ENCODE peak calls at places on chromosome 11, in nine cellular contexts. P is transverse colon; L is endothelial cell; K is cardiac muscle cell; F is CD4-positive, alpha-beta T cell; V is psoas muscle; E is PC-3; N is ascending aorta; H is A549. Y is an unnamed sample.

GRCh38 chr11:26348776-26349175 is 16.8 kb downstream of the ANO3 start:
- DNase-seq in P (no peak), L (no peak), K (no peak), F (no peak), V (no peak), E (no peak), N (no peak), H (no peak), Y (no peak)

GRCh38 chr11:45959851-45960250 is 37.4 kb downstream of the LARGE2 start:
- DNase-seq in P (no peak), L (no peak), K (no peak), F (no peak), V (no peak), E (no peak), N (no peak), H (no peak), Y (no peak)

GRCh38 chr11:124872280-124872679 is 7.0 kb downstream of the ROBO3 start:
- DNase-seq in P (no peak), L (no peak), K (no peak), F (no peak), V (no peak), E (no peak), N (no peak), H (no peak), Y (no peak)

GRCh38 chr11:119999220-119999619 is 138.7 kb downstream of the TRIM29 start:
- DNase-seq in P (no peak), L (no peak), K (no peak), F (no peak), V (no peak), E (peak), N (no peak), H (no peak), Y (no peak)

GRCh38 chr11:134454146-134454690 is 42.2 kb upstream of the B3GAT1 start:
- DNase-seq in P (no peak), L (no peak), K (no peak), F (no peak), V (no peak), E (no peak), N (no peak), H (no peak), Y (no peak)

GRCh38 chr11:118003021-118003423 is 16.8 kb downstream of the IL10RA start:
- DNase-seq in P (peak), L (no peak), K (no peak), F (peak), V (no peak), E (no peak), N (no peak), H (no peak), Y (no peak)

GRCh38 chr11:64885367-64886286 is 7.2 kb upstream of the EHD1 start:
- DNase-seq in P (no peak), L (no peak), K (no peak), F (no peak), V (no peak), E (peak), N (no peak), H (no peak), Y (no peak)

GRCh38 chr11:57345555-57346151 is 7.5 kb downstream of the P2RX3 start:
- DNase-seq in P (peak), L (peak), K (peak), F (peak), V (peak), E (peak), N (no peak), H (peak), Y (no peak)

GRCh38 chr11:120722539-120722938 is 211.0 kb downstream of the GRIK4 start:
- DNase-seq in P (no peak), L (no peak), K (peak), F (no peak), V (no peak), E (no peak), N (no peak), H (no peak), Y (no peak)

GRCh38 chr11:78715639-78716311 is 141.1 kb upstream of the NARS2 start:
- DNase-seq in P (peak), L (peak), K (peak), F (no peak), V (no peak), E (peak), N (peak), H (peak), Y (no peak)

GRCh38 chr11:126601550-126602215 is 246.2 kb downstream of the ST3GAL4 start:
- DNase-seq in P (no peak), L (no peak), K (no peak), F (no peak), V (no peak), E (no peak), N (no peak), H (no peak), Y (no peak)

GRCh38 chr11:128686745-128687177 is 7.1 kb upstream of the FLI1 start:
- DNase-seq in P (peak), L (peak), K (peak), F (peak), V (peak), E (peak), N (no peak), H (no peak), Y (peak)

GRCh38 chr11:48088682-48089050 is 108.3 kb downstream of the PTPRJ start:
- DNase-seq in P (no peak), L (no peak), K (no peak), F (no peak), V (no peak), E (no peak), N (no peak), H (no peak), Y (no peak)

GRCh38 chr11:199004-199581 is 6.2 kb downstream of the SCGB1C1 start:
- DNase-seq in P (peak), L (no peak), K (no peak), F (peak), V (no peak), E (no peak), N (no peak), H (no peak), Y (peak)

GRCh38 chr11:132685174-132685611 is 847.1 kb downstream of the OPCML start:
- DNase-seq in P (no peak), L (no peak), K (no peak), F (no peak), V (no peak), E (no peak), N (no peak), H (no peak), Y (no peak)

GRCh38 chr11:15944460-15944859 is 411.9 kb downstream of the SOX6 start:
- DNase-seq in P (peak), L (no peak), K (no peak), F (no peak), V (no peak), E (no peak), N (no peak), H (no peak), Y (no peak)

GRCh38 chr11:115493905-115494304 is 10.3 kb downstream of the CADM1 start:
- DNase-seq in P (no peak), L (no peak), K (no peak), F (no peak), V (no peak), E (no peak), N (no peak), H (no peak), Y (no peak)

GRCh38 chr11:60428517-60428916 is 855 bp upstream of the MS4A5 start:
- DNase-seq in P (no peak), L (no peak), K (no peak), F (no peak), V (no peak), E (peak), N (no peak), H (no peak), Y (no peak)

GRCh38 chr11:107250017-107250416 is 207.6 kb downstream of the CWF19L2 start:
- DNase-seq in P (no peak), L (no peak), K (no peak), F (no peak), V (no peak), E (no peak), N (no peak), H (no peak), Y (no peak)

GRCh38 chr11:126716456-126717083 is 284.0 kb downstream of the KIRREL3 start:
- DNase-seq in P (peak), L (peak), K (peak), F (no peak), V (no peak), E (peak), N (no peak), H (peak), Y (no peak)

GRCh38 chr11:108216988-108217387 is 5.5 kb downstream of the NPAT start:
- DNase-seq in P (no peak), L (no peak), K (no peak), F (no peak), V (no peak), E (no peak), N (no peak), H (no peak), Y (no peak)

GRCh38 chr11:22558638-22559037 is 67.0 kb downstream of the FANCF start:
- DNase-seq in P (no peak), L (no peak), K (no peak), F (no peak), V (no peak), E (no peak), N (no peak), H (no peak), Y (no peak)

GRCh38 chr11:134666273-134667174 is 254.5 kb upstream of the B3GAT1 start:
- DNase-seq in P (no peak), L (no peak), K (no peak), F (no peak), V (no peak), E (no peak), N (no peak), H (no peak), Y (no peak)

GRCh38 chr11:47415949-47416472 is 7.6 kb downstream of the SLC39A13 start:
- DNase-seq in P (peak), L (no peak), K (no peak), F (no peak), V (peak), E (peak), N (peak), H (peak), Y (peak)

GRCh38 chr11:7490054-7490453 is 4.7 kb downstream of the OLFML1 start:
- DNase-seq in P (no peak), L (no peak), K (no peak), F (no peak), V (no peak), E (peak), N (no peak), H (no peak), Y (no peak)

GRCh38 chr11:33695051-33695566 is 5.5 kb downstream of the C11orf91 start:
- DNase-seq in P (no peak), L (no peak), K (no peak), F (no peak), V (no peak), E (no peak), N (no peak), H (no peak), Y (no peak)

GRCh38 chr11:47469411-47470179 is 20.7 kb upstream of the RAPSN start:
- DNase-seq in P (no peak), L (no peak), K (no peak), F (no peak), V (no peak), E (no peak), N (no peak), H (no peak), Y (no peak)

GRCh38 chr11:125777309-125777708 is 1.3 kb downstream of the PATE2 start:
- DNase-seq in P (no peak), L (no peak), K (no peak), F (no peak), V (no peak), E (peak), N (no peak), H (no peak), Y (no peak)

GRCh38 chr11:2557381-2557780 is 112.6 kb downstream of the KCNQ1 start:
- DNase-seq in P (peak), L (no peak), K (no peak), F (no peak), V (no peak), E (no peak), N (no peak), H (no peak), Y (peak)

GRCh38 chr11:65430406-65431217 is 8.0 kb downstream of the NEAT1 start:
- DNase-seq in P (peak), L (no peak), K (no peak), F (peak), V (no peak), E (peak), N (no peak), H (no peak), Y (no peak)

GRCh38 chr11:93784935-93785360 is 866 bp downstream of the MED17 start:
- DNase-seq in P (no peak), L (no peak), K (peak), F (no peak), V (no peak), E (no peak), N (no peak), H (no peak), Y (no peak)
- TF ChIP-seq CTCF in P (no peak), L (no peak), K (no peak), F (peak), V (no peak), E (no peak), N (no peak), H (no peak), Y (peak)

DNA sequence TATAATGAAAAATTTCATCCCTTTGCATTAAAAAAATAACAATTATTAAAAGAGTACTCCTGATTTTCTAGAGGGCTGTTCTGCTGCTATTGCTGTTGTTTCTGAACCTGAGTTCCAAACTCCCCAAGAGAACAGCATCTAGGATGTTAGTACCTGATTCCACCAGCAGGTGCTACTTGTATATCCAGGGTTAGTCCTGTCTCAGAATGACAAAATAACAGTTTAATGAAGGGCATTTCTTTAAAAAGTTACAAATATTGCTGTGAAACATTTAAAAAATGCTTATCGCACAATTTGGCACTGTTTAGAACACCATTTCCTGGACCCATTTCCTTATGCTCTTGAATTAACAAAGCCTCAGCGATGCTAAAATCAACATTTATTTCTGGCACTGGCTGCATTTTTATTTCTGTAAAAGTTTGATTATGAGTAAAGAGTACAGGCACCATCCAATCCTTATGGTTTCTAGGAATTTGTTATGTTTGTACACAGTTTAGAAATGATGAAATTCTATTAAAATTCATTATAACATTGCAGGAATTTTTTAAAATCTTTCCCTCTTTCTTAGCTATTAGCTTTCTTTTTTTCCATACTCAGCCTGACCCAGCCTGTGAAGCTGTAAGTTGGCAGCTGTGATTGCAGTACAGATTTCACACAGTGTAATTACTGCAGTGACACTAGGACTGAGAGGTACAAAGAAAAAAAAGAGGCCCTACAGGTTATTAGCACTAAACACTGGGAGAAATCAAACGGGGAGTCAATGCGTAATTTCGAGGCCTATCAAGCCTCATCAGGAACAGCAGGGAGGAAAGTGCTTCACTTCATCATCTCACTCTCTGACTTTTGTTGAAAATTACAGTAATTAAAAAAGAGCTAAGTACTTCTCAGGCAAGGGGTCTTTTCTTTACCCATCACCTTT is 208.8 kb downstream of the DCDC1 start:
- DNase-seq in P (no peak), L (peak), K (no peak), F (no peak), V (no peak), E (peak), N (no peak), H (no peak), Y (no peak)
- TF ChIP-seq CTCF in P (peak), L (peak), K (peak), F (no peak), V (peak), E (peak), N (no peak), H (no peak), Y (peak)

GRCh38 chr11:69442012-69442806 is 39.3 kb upstream of the LINC01488 start:
- DNase-seq in P (no peak), L (no peak), K (no peak), F (no peak), V (no peak), E (peak), N (no peak), H (no peak), Y (peak)
- TF ChIP-seq CTCF in P (no peak), L (no peak), K (no peak), F (no peak), V (no peak), E (peak), N (no peak), H (no peak), Y (peak)

DNA sequence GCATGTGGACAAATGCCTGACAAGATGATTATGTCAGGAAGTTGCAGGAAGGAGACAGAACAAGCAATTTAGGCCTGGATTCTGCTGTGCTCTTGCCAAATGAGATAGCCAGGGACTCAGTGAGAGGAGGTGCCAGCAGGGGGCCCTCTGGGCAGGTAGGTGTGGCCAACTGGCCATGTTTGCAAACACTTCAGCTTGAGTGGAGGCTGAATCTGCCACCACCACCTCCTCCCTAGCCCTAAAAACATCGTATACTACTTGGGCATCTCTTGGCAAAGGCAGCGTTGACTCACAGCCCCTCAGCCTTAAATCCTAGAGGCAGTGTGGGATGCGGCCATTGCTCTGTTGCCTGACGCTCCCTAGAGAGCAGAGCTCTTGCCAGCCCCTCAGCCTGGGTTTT is 95.1 kb upstream of the PLET1 start:
- DNase-seq in P (no peak), L (peak), K (peak), F (no peak), V (no peak), E (peak), N (no peak), H (no peak), Y (no peak)
- TF ChIP-seq CTCF in P (peak), L (no peak), K (peak), F (no peak), V (no peak), E (peak), N (no peak), H (no peak), Y (peak)

DNA sequence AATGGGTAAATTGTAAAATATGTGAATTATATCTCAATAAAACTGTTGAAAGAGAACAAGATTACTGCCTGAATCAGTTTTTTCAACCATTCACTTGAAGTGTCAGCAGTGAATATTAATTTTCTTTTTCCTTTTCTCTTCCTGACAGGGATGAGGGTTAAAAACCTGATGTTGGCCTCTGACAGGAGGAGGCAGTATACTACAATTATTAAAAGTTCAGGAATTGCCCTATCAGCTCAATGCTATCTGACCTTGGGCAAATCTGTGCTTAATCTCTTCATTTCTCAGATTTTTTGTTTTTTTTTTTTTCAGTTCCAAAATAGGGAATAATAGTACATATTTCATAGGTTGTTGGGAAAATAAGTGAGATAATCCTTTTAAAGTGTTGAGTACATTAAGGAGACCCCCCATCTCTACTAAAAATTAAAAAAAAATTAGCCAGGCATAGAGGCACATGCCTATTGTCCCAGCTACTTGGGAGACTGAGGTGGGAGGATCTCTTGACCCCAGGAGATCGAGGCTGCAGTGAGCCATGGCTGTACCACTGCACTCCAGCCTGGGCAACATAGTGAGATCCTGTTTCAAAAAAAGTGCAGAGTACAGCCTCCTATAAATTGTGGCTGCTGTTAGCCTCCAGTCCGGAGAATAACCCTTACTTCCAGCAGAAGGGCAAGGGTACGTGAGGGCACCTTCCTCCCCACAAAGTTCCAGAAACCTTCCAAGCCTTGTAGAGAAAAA is 48.8 kb downstream of the TRIM44 start:
- DNase-seq in P (no peak), L (no peak), K (no peak), F (no peak), V (no peak), E (peak), N (no peak), H (no peak), Y (no peak)
- TF ChIP-seq CTCF in P (no peak), L (no peak), K (no peak), F (no peak), V (no peak), E (peak), N (no peak), H (no peak), Y (peak)

DNA sequence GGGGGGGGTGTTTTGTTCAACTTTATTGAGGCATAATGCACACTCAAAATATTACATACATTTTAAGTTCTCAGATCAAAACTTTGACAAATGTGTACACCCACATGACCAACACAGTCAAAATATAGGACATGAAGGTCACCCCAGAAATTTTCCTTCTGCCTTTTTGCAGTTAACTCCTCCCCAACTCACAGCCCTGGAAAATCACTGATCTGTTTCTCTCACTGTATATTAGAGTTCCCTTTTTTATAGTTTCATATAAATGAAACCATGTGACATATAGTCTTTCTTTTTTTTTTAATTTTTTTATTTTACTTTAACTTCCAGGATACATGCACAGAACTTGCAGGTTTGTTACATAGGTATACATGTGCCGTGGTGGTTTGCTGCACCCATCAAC is 4.6 kb downstream of the TMPRSS5 start:
- DNase-seq in P (no peak), L (no peak), K (no peak), F (no peak), V (no peak), E (no peak), N (no peak), H (no peak), Y (no peak)
- TF ChIP-seq CTCF in P (no peak), L (no peak), K (no peak), F (no peak), V (no peak), E (no peak), N (no peak), H (no peak), Y (no peak)

GRCh38 chr11:130548491-130548833 is 100.0 kb downstream of the ADAMTS15 start:
- DNase-seq in P (no peak), L (no peak), K (no peak), F (no peak), V (no peak), E (peak), N (no peak), H (no peak), Y (no peak)
- TF ChIP-seq CTCF in P (no peak), L (no peak), K (no peak), F (no peak), V (no peak), E (no peak), N (no peak), H (no peak), Y (no peak)

GRCh38 chr11:17770917-17771316 is 36.3 kb downstream of the KCNC1 start:
- DNase-seq in P (no peak), L (no peak), K (no peak), F (no peak), V (no peak), E (no peak), N (no peak), H (no peak), Y (no peak)
- TF ChIP-seq CTCF in P (no peak), L (no peak), K (peak), F (no peak), V (peak), E (peak), N (no peak), H (no peak), Y (peak)

Y was measured in chondrocyte.